ENCODE peak calls at places on chromosomes 1 and 21, in five cellular contexts. One of them, this sample, is unnamed.

GRCh38 chr1:205376739-205377138 is 20.0 kb upstream of the KLHDC8A start:
- DNase-seq in left colon: no peak
- DNase-seq in nephron progenitor cell: no peak
- DNase-seq in iris pigment epithelial cell: no peak
- DNase-seq in NCI-H1417: no peak
- DNase-seq in this sample: no peak

GRCh38 chr1:39981957-39982356 is 27.0 kb downstream of the MFSD2A start:
- DNase-seq in left colon: no peak
- DNase-seq in nephron progenitor cell: no peak
- DNase-seq in iris pigment epithelial cell: peak
- DNase-seq in NCI-H1417: no peak
- DNase-seq in this sample: no peak

GRCh38 chr1:226590626-226591025 is 42.1 kb downstream of the STUM start:
- DNase-seq in left colon: no peak
- DNase-seq in nephron progenitor cell: no peak
- DNase-seq in iris pigment epithelial cell: peak
- DNase-seq in NCI-H1417: no peak
- DNase-seq in this sample: no peak

GRCh38 chr1:208243851-208244583 is at the start of gene PLXNA2:
- DNase-seq in left colon: peak
- DNase-seq in nephron progenitor cell: peak
- DNase-seq in iris pigment epithelial cell: peak
- DNase-seq in NCI-H1417: peak
- DNase-seq in this sample: peak

GRCh38 chr1:53681647-53682368 is 57.2 kb downstream of the GLIS1 start:
- DNase-seq in left colon: peak
- DNase-seq in nephron progenitor cell: peak
- DNase-seq in iris pigment epithelial cell: peak
- DNase-seq in NCI-H1417: peak
- DNase-seq in this sample: peak

GRCh38 chr1:25519624-25520023 is 23.8 kb upstream of the LDLRAP1 start:
- DNase-seq in left colon: no peak
- DNase-seq in nephron progenitor cell: no peak
- DNase-seq in iris pigment epithelial cell: peak
- DNase-seq in NCI-H1417: no peak
- DNase-seq in this sample: no peak

GRCh38 chr1:91498035-91498434 is 2.6 kb upstream of the CDC7 start:
- DNase-seq in left colon: no peak
- DNase-seq in nephron progenitor cell: no peak
- DNase-seq in iris pigment epithelial cell: no peak
- DNase-seq in NCI-H1417: no peak
- DNase-seq in this sample: no peak

GRCh38 chr1:156510709-156511108 is 10.1 kb upstream of the MEF2D start:
- DNase-seq in left colon: peak
- DNase-seq in nephron progenitor cell: no peak
- DNase-seq in iris pigment epithelial cell: peak
- DNase-seq in NCI-H1417: no peak
- DNase-seq in this sample: no peak

GRCh38 chr21:28771790-28772501 is 220.7 kb downstream of the LTN1 start:
- DNase-seq in left colon: no peak
- DNase-seq in nephron progenitor cell: no peak
- DNase-seq in iris pigment epithelial cell: peak
- DNase-seq in NCI-H1417: no peak
- DNase-seq in this sample: no peak

GRCh38 chr1:54645806-54646676 is 4.5 kb downstream of the MROH7 start:
- DNase-seq in left colon: peak
- DNase-seq in nephron progenitor cell: no peak
- DNase-seq in iris pigment epithelial cell: no peak
- DNase-seq in NCI-H1417: no peak
- DNase-seq in this sample: no peak

GRCh38 chr1:155911156-155912055 is at the start of gene RIT1:
- DNase-seq in left colon: peak
- DNase-seq in nephron progenitor cell: peak
- DNase-seq in iris pigment epithelial cell: peak
- DNase-seq in NCI-H1417: peak
- DNase-seq in this sample: peak

GRCh38 chr21:42262826-42263225 is 43.9 kb downstream of the ABCG1 start:
- DNase-seq in left colon: peak
- DNase-seq in nephron progenitor cell: no peak
- DNase-seq in iris pigment epithelial cell: peak
- DNase-seq in NCI-H1417: no peak
- DNase-seq in this sample: no peak

GRCh38 chr1:192878249-192878648 is 69.4 kb downstream of the RGS2 start:
- DNase-seq in left colon: peak
- DNase-seq in nephron progenitor cell: no peak
- DNase-seq in iris pigment epithelial cell: peak
- DNase-seq in NCI-H1417: no peak
- DNase-seq in this sample: no peak

GRCh38 chr1:47696911-47697441 is 259.1 kb downstream of the FOXD2 start:
- DNase-seq in left colon: peak
- DNase-seq in nephron progenitor cell: no peak
- DNase-seq in iris pigment epithelial cell: no peak
- DNase-seq in NCI-H1417: peak
- DNase-seq in this sample: no peak

GRCh38 chr1:41698916-41699860 is 214.7 kb upstream of the EDN2 start:
- DNase-seq in left colon: peak
- DNase-seq in nephron progenitor cell: no peak
- DNase-seq in iris pigment epithelial cell: no peak
- DNase-seq in NCI-H1417: no peak
- DNase-seq in this sample: no peak

GRCh38 chr1:70427976-70428375 is 16.9 kb downstream of the CTH start:
- DNase-seq in left colon: no peak
- DNase-seq in nephron progenitor cell: no peak
- DNase-seq in iris pigment epithelial cell: peak
- DNase-seq in NCI-H1417: no peak
- DNase-seq in this sample: no peak

GRCh38 chr1:208243522-208243850 is 698 bp downstream of the PLXNA2 start:
- DNase-seq in left colon: no peak
- DNase-seq in nephron progenitor cell: no peak
- DNase-seq in iris pigment epithelial cell: no peak
- DNase-seq in NCI-H1417: peak
- DNase-seq in this sample: peak

GRCh38 chr1:42747125-42747524 is 7.1 kb upstream of the CLDN19 start:
- DNase-seq in left colon: no peak
- DNase-seq in nephron progenitor cell: peak
- DNase-seq in iris pigment epithelial cell: no peak
- DNase-seq in NCI-H1417: peak
- DNase-seq in this sample: peak

GRCh38 chr1:151885479-151885878 is 23.8 kb downstream of the THEM4 start:
- DNase-seq in left colon: no peak
- DNase-seq in nephron progenitor cell: no peak
- DNase-seq in iris pigment epithelial cell: no peak
- DNase-seq in NCI-H1417: no peak
- DNase-seq in this sample: no peak

GRCh38 chr1:35600593-35600992 is 27.5 kb downstream of the TFAP2E start:
- DNase-seq in left colon: no peak
- DNase-seq in nephron progenitor cell: no peak
- DNase-seq in iris pigment epithelial cell: no peak
- DNase-seq in NCI-H1417: peak
- DNase-seq in this sample: no peak

GRCh38 chr1:6052543-6053205 is 7.0 kb downstream of the KCNAB2 start:
- DNase-seq in left colon: peak
- DNase-seq in nephron progenitor cell: peak
- DNase-seq in iris pigment epithelial cell: peak
- DNase-seq in NCI-H1417: no peak
- DNase-seq in this sample: no peak

GRCh38 chr1:211469938-211470529 is 21.9 kb downstream of the RD3 start:
- DNase-seq in left colon: peak
- DNase-seq in nephron progenitor cell: peak
- DNase-seq in iris pigment epithelial cell: peak
- DNase-seq in NCI-H1417: peak
- DNase-seq in this sample: no peak

GRCh38 chr1:5481889-5482288 is 510.3 kb downstream of the NPHP4 start:
- DNase-seq in left colon: no peak
- DNase-seq in nephron progenitor cell: peak
- DNase-seq in iris pigment epithelial cell: no peak
- DNase-seq in NCI-H1417: no peak
- DNase-seq in this sample: no peak

GRCh38 chr1:27658951-27659496 is 13.0 kb downstream of the IFI6 start:
- DNase-seq in left colon: no peak
- DNase-seq in nephron progenitor cell: no peak
- DNase-seq in iris pigment epithelial cell: peak
- DNase-seq in NCI-H1417: no peak
- DNase-seq in this sample: no peak

GRCh38 chr1:94299627-94300552 is 62.5 kb upstream of the ARHGAP29 start:
- DNase-seq in left colon: no peak
- DNase-seq in nephron progenitor cell: no peak
- DNase-seq in iris pigment epithelial cell: peak
- DNase-seq in NCI-H1417: no peak
- DNase-seq in this sample: no peak

GRCh38 chr1:114828251-114828650 is 26.4 kb upstream of the SYCP1 start:
- DNase-seq in left colon: no peak
- DNase-seq in nephron progenitor cell: no peak
- DNase-seq in iris pigment epithelial cell: peak
- DNase-seq in NCI-H1417: no peak
- DNase-seq in this sample: no peak